ENCODE peak calls at places on chromosomes 12 and 14, in four cellular contexts. I is mesendoderm, S is IMR-90, N is mesenchymal stem cell. E is an unnamed sample.

GRCh38 chr12:124720687-124721500 is 142.8 kb downstream of the SCARB1 start:
- DNase-seq in S (peak), I (no peak), N (peak), E (no peak)

GRCh38 chr12:114826233-114826632 is 142.3 kb upstream of the TBX3 start:
- DNase-seq in S (no peak), N (no peak), I (no peak), E (no peak)

GRCh38 chr14:58969951-58970751 is 218.3 kb upstream of the DAAM1 start:
- DNase-seq in N (peak), I (peak), S (peak), E (no peak)

GRCh38 chr14:51462706-51463105 is 189.0 kb upstream of the FRMD6 start:
- DNase-seq in N (no peak), S (no peak), I (no peak), E (no peak)

GRCh38 chr14:63542231-63542999 is 762 bp downstream of the PPP2R5E start:
- DNase-seq in S (no peak), N (peak), I (peak), E (peak)

GRCh38 chr14:34029921-34030334 is 79.1 kb upstream of the EGLN3 start:
- DNase-seq in I (peak), S (no peak), N (peak), E (no peak)

GRCh38 chr14:77889971-77890442 is 90.1 kb downstream of the ADCK1 start:
- DNase-seq in I (no peak), N (peak), S (peak), E (no peak)

GRCh38 chr12:83700858-83701257 is 1014.2 kb downstream of the TMTC2 start:
- DNase-seq in I (no peak), S (no peak), N (no peak), E (no peak)

GRCh38 chr12:79926951-79927350 is 7.9 kb downstream of the PPP1R12A start:
- DNase-seq in N (no peak), I (no peak), S (no peak), E (no peak)

GRCh38 chr12:105922670-105923102 is 216.1 kb downstream of the NUAK1 start:
- DNase-seq in N (peak), S (peak), I (no peak), E (no peak)

GRCh38 chr12:65642006-65642695 is 182.1 kb upstream of the HMGA2 start:
- DNase-seq in I (no peak), N (no peak), S (no peak), E (no peak)

GRCh38 chr12:64083285-64084210 is 138.5 kb downstream of the KICS2 start:
- DNase-seq in N (peak), I (no peak), S (peak), E (no peak)

GRCh38 chr12:109947511-109947910 is 47.4 kb downstream of the TCHP start:
- DNase-seq in I (no peak), S (peak), N (peak), E (no peak)

GRCh38 chr14:75147423-75148071 is 20.7 kb upstream of the NEK9 start:
- DNase-seq in N (peak), S (peak), I (peak), E (peak)

GRCh38 chr14:32224731-32225377 is 21.8 kb upstream of the RNU6-8 start:
- DNase-seq in N (peak), S (peak), I (peak), E (no peak)

GRCh38 chr14:80059041-80059440 is 152.3 kb downstream of the DIO2 start:
- DNase-seq in N (no peak), S (peak), I (no peak), E (no peak)

GRCh38 chr14:65290830-65291229 is 121.7 kb upstream of the FUT8 start:
- DNase-seq in S (peak), N (peak), I (no peak), E (no peak)

GRCh38 chr12:93061414-93062099 is 132.5 kb upstream of the EEA1 start:
- DNase-seq in S (no peak), N (no peak), I (peak), E (no peak)

GRCh38 chr12:75489613-75490210 is 9.2 kb downstream of the GLIPR1 start:
- DNase-seq in I (no peak), S (peak), N (no peak), E (no peak)

GRCh38 chr12:52230364-52231281 is 2.4 kb upstream of the KRT7 start:
- DNase-seq in S (peak), I (peak), N (peak), E (no peak)

GRCh38 chr14:101591121-101591520 is 29.8 kb downstream of the DIO3 start:
- DNase-seq in S (no peak), N (no peak), I (no peak), E (no peak)

GRCh38 chr12:99824900-99825562 is 159.7 kb downstream of the ANKS1B start:
- DNase-seq in N (no peak), S (no peak), I (no peak), E (no peak)

GRCh38 chr12:110012137-110012536 is 12.9 kb downstream of the ANKRD13A start:
- DNase-seq in I (no peak), S (no peak), N (no peak), E (no peak)

DNA sequence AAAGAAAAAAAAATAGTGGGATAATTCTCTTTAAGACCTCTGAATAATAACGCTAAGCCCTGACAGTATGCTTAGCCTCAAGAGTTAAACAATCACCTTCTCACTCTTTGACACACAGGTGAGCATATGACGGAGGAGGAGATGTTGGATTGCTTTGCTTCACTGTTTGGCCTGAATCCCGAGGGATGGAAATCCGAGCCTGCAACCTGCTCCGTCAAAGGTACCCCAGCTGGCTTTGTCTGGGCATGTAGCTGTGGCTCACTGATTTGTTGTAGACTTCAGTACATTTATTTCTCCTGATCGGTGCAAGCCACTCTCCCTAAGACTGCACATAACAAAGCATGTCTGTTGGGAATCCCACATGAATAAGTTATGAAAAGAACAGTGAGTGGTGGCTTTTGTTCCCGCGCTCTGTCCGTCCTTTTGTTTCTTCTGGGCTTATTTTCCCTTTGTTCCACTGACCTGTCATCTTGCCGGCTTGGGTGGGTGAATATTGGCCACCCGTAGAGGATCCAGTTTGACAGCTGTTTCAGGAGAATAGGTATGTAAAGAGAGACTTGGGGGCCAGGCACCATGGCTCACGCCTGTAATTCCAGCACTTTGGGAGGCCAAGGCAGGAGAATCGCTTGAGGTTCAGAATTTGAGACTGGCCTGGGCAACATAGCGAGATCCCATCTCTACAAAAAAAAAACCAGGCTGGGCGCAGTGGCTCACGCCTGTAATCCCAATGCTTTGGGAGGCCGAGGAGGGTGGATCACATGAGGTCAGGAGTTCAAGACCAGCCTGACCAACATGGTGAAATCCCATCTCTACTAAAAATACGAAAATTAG is 20.1 kb upstream of the BCL7A start:
- DNase-seq in S (no peak), I (no peak), N (no peak), E (peak)
- H3K18ac ChIP-seq in S (no peak), I (no peak), N (no peak), E (no peak)

GRCh38 chr12:32399045-32399372 is 349 bp upstream of the FGD4 start:
- DNase-seq in I (no peak), S (no peak), N (no peak), E (no peak)
- H4K8ac ChIP-seq in I (no peak), S (no peak), N (no peak), E (no peak)

DNA sequence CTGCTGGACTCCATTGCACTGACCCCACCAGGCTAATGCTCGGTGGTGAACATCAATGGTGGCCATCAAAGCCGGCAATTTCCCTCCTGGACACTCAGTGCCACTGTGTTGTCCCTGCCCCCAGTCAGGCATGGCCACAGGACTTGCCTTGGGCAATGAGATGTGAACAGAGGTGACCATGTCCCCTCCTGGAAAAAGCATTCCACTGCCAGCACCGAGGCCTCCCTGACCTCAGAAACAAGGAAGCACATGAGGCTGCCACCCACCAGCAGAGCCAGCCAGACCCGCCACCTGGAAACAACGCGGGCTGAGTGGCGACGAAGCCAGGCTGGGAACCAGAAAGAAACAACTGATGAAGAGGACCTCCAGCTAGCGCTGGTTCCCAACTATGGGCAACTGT is 31.8 kb downstream of the ITPK1 start:
- DNase-seq in S (no peak), I (no peak), N (no peak), E (no peak)
- H3K18ac ChIP-seq in S (no peak), I (no peak), N (no peak), E (peak)

DNA sequence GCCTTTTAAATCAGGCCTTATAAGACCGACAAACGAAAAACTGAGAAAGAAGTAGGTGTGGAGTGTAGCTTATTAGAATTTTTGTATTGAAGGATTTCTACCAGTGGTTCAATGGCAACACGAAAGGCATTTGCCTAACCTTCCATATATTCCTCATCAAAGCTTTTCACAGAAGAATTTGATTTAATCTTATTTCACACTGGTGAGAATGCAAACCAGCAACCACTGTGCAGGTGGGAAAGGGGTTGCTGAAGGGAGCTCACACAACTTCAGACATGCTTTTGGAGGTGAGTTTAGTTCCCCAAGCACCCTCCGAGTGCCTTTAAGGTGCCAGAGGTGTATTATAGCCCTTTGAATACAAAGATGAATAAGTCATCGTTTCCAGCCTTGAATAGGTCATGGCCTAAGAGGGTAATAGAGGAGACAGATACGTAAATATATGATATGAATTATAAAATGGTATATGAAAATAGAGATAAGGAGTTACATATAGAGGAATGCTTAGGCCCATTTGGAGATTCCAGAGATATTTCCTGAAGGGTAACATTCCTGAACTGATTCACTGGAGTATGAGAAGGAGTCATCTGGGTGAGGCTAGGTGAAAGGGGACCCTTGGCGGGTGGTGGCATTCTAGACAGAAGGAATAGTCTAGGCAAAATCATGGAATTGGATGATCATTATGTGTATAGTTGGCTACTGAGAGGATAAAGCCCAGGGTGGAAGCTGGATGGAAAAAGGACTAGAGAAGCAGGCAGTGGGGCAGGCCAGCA is 6.4 kb downstream of the ERP27 start:
- DNase-seq in I (no peak), N (no peak), S (no peak), E (no peak)
- H4K8ac ChIP-seq in I (no peak), N (no peak), S (no peak), E (no peak)

DNA sequence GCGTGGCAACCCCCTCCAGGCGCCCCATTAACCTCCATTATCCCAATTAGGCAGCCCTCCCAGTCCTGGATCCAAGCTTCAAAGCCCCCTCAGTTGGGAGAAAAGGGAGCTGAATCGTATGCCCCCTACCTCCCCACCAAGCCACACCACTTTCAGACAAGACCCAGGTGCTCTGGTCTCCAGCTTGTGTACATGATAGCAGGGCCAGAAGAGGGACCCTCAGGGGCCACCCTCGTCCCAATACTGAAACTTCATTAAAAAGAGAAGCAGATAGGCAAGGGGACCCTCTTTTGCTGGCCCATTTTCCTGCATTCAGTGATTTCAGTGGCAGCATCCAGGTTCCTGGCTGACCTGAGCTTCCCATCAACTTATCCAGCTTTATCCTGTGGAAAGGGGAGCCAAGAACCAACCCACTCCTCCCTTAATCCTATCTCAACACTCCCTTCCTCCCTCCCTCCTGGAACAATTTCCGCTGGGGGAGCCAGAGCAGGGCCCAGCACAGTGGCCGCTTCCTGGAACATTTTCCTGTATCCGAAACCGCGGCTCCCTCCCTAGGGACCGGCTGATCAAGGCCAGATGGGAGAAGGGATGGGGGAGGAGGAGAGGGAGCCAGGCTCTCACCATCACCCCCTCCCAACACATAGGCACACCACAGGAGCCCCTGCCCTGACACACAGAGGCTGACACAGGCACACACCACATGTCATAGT is 9.5 kb upstream of the SP7 start:
- DNase-seq in S (no peak), N (peak), I (peak), E (no peak)
- H3K18ac ChIP-seq in S (no peak), N (peak), I (no peak), E (no peak)

GRCh38 chr12:68930178-68930577 is 2.8 kb downstream of the CPM start:
- DNase-seq in I (no peak), S (no peak), N (no peak), E (no peak)

GRCh38 chr12:68932123-68932700 is 759 bp downstream of the CPM start:
- DNase-seq in S (no peak), N (no peak), I (no peak), E (peak)

GRCh38 chr12:68934392-68934791 is 1.4 kb upstream of the CPM start:
- DNase-seq in S (no peak), I (no peak), N (no peak), E (no peak)

GRCh38 chr12:68933564-68933893 is 558 bp upstream of the CPM start:
- DNase-seq in S (no peak), N (no peak), I (no peak), E (peak)

DNA sequence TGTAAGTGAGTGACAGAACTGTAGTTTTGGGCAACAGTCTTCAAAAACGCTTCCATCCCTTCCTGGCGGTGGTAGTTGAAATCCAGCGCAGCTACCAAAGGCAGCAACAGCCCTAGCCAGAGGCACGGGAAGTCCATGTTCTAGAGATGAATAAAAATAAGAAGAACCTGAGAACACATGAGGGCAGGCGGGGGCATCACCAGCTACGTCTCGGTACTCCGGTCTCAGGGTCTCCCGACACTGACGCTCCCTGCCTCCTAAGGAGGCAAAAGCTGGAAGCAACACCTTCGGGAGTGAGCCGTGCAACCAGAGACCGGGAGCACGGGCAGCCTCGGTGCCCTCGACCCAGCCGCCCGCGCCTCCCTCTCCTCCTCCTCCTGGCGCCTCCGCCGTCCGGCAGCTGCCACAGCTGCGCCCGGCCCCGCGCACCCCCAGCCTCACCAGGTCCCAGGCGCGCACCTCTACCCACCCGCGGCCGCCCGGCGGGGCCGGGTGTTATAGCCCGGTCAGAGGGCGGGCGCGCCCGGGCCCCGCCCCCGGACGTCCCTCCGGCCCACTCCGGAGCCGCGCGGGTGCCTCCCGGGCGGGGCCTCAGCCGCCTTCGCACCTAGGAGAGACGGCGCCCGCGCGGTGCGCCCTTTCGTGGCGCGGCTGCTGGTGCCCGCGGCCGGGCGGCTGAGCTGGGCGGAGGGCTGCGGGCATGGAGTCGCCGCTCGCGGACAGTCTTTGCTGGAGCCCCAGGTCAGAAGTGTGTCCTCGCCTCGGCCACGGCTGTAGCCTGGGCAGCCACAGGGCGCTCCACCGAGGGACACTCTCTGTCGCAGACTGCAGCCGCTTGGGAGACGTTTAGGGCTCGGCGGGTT is at the start of gene CPM:
- DNase-seq in S (peak), N (peak), I (peak), E (peak)
- H4K8ac ChIP-seq in S (no peak), N (no peak), I (no peak), E (no peak)

GRCh38 chr14:24366664-24367505 is 1.1 kb upstream of the NFATC4 start:
- DNase-seq in I (peak), N (peak), S (peak), E (peak)

GRCh38 chr14:24365600-24366374 is 2.2 kb upstream of the NFATC4 start:
- DNase-seq in I (peak), N (peak), S (peak), E (peak)

GRCh38 chr14:24367506-24368214 is at the start of gene NFATC4:
- DNase-seq in I (peak), S (peak), N (peak), E (peak)

GRCh38 chr14:24364841-24365240 is 3.1 kb upstream of the NFATC4 start:
- DNase-seq in N (no peak), I (no peak), S (no peak), E (no peak)

DNA sequence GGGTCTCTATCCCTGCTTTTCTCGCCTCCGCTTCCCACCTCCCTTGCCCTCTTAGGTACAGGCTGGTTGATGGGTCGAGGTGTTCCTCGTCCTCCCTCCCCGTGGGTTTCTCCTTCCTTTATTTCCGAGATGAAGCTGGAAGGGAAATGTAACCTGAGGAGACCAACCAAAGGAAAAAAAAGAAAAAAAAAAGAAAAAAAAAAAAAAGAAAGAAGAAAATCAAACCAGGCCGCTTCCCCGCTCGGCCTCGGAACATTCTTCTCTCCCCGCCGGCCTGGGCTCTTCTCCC is 1.7 kb upstream of the NFATC4 start:
- DNase-seq in N (no peak), I (no peak), S (no peak), E (no peak)
- H3K18ac ChIP-seq in N (peak), I (peak), S (peak), E (peak)

E was measured in neuronal stem cell.